ENCODE peak calls at places on chromosomes 11 and 22, in four cellular contexts. H is cardiac fibroblast, S is adrenal gland, M is Caco-2. F is an unnamed sample.

GRCh38 chr11:32411937-32412615 is 23.3 kb downstream of the WT1 start:
- DNase-seq in S (no peak), M (no peak), H (no peak), F (no peak)

GRCh38 chr22:22697377-22698120 is 53.1 kb downstream of the GGTLC2 start:
- DNase-seq in M (no peak), S (no peak), H (no peak), F (no peak)

GRCh38 chr11:14253437-14253836 is 105.5 kb downstream of the RRAS2 start:
- DNase-seq in H (no peak), M (no peak), S (no peak), F (no peak)

GRCh38 chr11:115423728-115424459 is 80.3 kb downstream of the CADM1 start:
- DNase-seq in S (no peak), M (no peak), H (no peak), F (no peak)

GRCh38 chr11:2924821-2925675 is 4.2 kb downstream of the PHLDA2 start:
- DNase-seq in H (no peak), M (no peak), S (no peak), F (no peak)

GRCh38 chr11:85805387-85805786 is 5.6 kb downstream of the SYTL2 start:
- DNase-seq in M (no peak), H (no peak), S (no peak), F (no peak)

GRCh38 chr11:113317297-113317696 is 2.9 kb downstream of the TTC12 start:
- DNase-seq in M (no peak), H (no peak), S (no peak), F (no peak)

GRCh38 chr22:28983788-28984441 is 77.7 kb downstream of the C22orf31 start:
- DNase-seq in M (no peak), H (peak; percentile 16), S (no peak), F (no peak)

GRCh38 chr22:26134654-26135330 is 34.5 kb upstream of the SEZ6L start:
- DNase-seq in S (no peak), M (no peak), H (no peak), F (no peak)

GRCh38 chr11:69142894-69143293 is 12.8 kb upstream of the SMIM38 start:
- DNase-seq in H (no peak), S (no peak), M (no peak), F (no peak)

GRCh38 chr11:12090761-12091261 is 19.6 kb upstream of the MICAL2 start:
- DNase-seq in H (peak; percentile 53), M (peak; percentile 92), S (no peak), F (no peak)

GRCh38 chr11:73257342-73258103 is 14.6 kb upstream of the P2RY6 start:
- DNase-seq in S (peak; percentile 87), M (peak; percentile 48), H (peak; percentile 88), F (peak; percentile 16)

GRCh38 chr11:3195251-3196160 is 23.1 kb downstream of the MRGPRG start:
- DNase-seq in M (no peak), H (peak; percentile 20), S (peak; percentile 23), F (no peak)

GRCh38 chr22:22410121-22410520 is 98.4 kb downstream of the ZNF280B start:
- DNase-seq in H (peak; percentile 14), S (peak; percentile 6), M (no peak), F (no peak)

GRCh38 chr11:118899706-118900360 is 16.1 kb downstream of the CXCR5 start:
- DNase-seq in M (peak; percentile 35), S (no peak), H (no peak), F (no peak)

GRCh38 chr22:45340323-45340722 is 30.6 kb downstream of the FAM118A start:
- DNase-seq in H (no peak), M (no peak), S (no peak), F (no peak)

GRCh38 chr11:35043933-35044332 is 95.0 kb upstream of the CD44 start:
- DNase-seq in H (peak; percentile 32), S (no peak), M (no peak), F (no peak)

GRCh38 chr11:82960000-82960778 is 58.7 kb downstream of the DDIAS start:
- DNase-seq in S (no peak), M (no peak), H (no peak), F (no peak)

GRCh38 chr11:85821636-85822035 is 10.7 kb upstream of the SYTL2 start:
- DNase-seq in S (no peak), M (no peak), H (peak; percentile 69), F (no peak)

GRCh38 chr11:72816404-72816990 is 2.3 kb downstream of the ATG16L2 start:
- DNase-seq in M (no peak), S (no peak), H (no peak), F (no peak)

GRCh38 chr11:68928108-68928429 is 24.4 kb downstream of the IGHMBP2 start:
- DNase-seq in M (no peak), S (no peak), H (no peak), F (no peak)

GRCh38 chr11:13277719-13278619 is at the start of gene BMAL1:
- DNase-seq in M (no peak), H (peak; percentile 14), S (peak; percentile 49), F (no peak)

GRCh38 chr11:8787372-8787771 is 104.8 kb downstream of the RPL27A start:
- DNase-seq in M (no peak), H (no peak), S (no peak), F (no peak)

GRCh38 chr11:19216709-19217374 is 15.1 kb upstream of the CSRP3 start:
- DNase-seq in S (no peak), M (no peak), H (peak; percentile 20), F (no peak)

GRCh38 chr22:21819183-21819770 is 48.2 kb downstream of the MAPK1 start:
- DNase-seq in S (no peak), M (no peak), H (no peak), F (no peak)

GRCh38 chr11:86811637-86812321 is 11.4 kb downstream of the PRSS23 start:
- DNase-seq in H (peak; percentile 69), M (peak; percentile 95), S (no peak), F (no peak)

GRCh38 chr11:123543796-123544195 is 110.6 kb downstream of the SCN3B start:
- DNase-seq in S (peak; percentile 71), M (no peak), H (peak; percentile 67), F (no peak)

GRCh38 chr11:75784085-75784478 is 15.5 kb downstream of the DGAT2 start:
- DNase-seq in M (no peak), S (no peak), H (no peak), F (no peak)

DNA sequence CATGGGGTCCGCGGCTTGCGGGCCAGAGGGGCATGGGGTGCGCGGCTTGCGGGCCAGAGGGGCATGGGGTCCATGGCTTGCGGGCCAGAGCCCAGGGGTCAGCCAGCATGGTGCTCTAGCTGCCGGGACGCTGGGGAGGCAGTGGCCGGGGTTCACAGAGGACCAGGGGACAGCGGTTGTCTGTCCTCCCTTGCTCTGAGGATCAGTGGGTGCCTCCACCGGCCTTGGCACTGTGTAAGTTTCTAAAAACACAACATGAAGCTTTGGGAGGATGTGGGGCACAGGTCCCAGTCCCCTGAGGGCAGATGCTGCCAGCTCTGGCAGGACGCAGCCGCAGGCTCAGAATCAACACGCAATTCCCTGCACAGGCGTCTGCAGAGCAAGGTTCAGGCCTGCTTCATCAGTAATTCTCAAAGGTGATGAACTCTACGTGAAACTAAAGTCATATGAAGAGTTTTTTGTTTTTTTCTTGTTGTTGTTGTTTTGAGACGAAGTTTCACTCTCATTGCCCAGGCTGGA is 3.0 kb downstream of the MLC1 start:
- DNase-seq in S (no peak), H (no peak), M (no peak), F (no peak)
- TF ChIP-seq CTCF in S (no peak), H (no peak), M (no peak), F (no peak)

GRCh38 chr11:132855516-132855915 is 676.8 kb downstream of the OPCML start:
- DNase-seq in H (no peak), S (no peak), M (no peak), F (no peak)

GRCh38 chr11:132856032-132856431 is 676.3 kb downstream of the OPCML start:
- DNase-seq in M (no peak), S (no peak), H (no peak), F (no peak)

GRCh38 chr11:132862137-132862536 is 670.2 kb downstream of the OPCML start:
- DNase-seq in S (no peak), H (no peak), M (no peak), F (peak; percentile 2)

GRCh38 chr11:132853886-132854285 is 678.4 kb downstream of the OPCML start:
- DNase-seq in M (no peak), H (no peak), S (no peak), F (no peak)

DNA sequence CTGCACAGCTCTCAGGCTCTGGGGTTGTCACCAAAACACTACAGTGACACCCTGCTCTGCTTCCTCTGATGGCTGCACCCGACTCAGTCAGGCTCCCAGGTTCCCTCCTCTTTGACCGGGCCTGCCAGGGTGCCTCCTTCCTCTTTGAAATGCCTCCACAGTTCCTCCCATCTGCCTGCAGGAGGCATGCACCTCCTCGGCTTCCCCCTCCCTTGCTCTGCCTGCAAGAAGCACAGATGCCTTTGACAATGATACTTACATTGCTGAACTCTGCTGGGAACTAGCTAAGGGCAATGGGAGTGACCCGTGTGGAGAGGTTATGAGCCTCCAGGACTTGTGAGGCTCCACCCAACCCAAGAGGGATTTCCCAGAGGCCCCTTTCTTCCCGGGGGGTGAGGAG is 674.1 kb downstream of the OPCML start:
- DNase-seq in H (peak; percentile 25), S (no peak), M (peak; percentile 57), F (no peak)
- TF ChIP-seq CTCF in H (peak; percentile 19), S (no peak), M (peak; percentile 10), F (no peak)

DNA sequence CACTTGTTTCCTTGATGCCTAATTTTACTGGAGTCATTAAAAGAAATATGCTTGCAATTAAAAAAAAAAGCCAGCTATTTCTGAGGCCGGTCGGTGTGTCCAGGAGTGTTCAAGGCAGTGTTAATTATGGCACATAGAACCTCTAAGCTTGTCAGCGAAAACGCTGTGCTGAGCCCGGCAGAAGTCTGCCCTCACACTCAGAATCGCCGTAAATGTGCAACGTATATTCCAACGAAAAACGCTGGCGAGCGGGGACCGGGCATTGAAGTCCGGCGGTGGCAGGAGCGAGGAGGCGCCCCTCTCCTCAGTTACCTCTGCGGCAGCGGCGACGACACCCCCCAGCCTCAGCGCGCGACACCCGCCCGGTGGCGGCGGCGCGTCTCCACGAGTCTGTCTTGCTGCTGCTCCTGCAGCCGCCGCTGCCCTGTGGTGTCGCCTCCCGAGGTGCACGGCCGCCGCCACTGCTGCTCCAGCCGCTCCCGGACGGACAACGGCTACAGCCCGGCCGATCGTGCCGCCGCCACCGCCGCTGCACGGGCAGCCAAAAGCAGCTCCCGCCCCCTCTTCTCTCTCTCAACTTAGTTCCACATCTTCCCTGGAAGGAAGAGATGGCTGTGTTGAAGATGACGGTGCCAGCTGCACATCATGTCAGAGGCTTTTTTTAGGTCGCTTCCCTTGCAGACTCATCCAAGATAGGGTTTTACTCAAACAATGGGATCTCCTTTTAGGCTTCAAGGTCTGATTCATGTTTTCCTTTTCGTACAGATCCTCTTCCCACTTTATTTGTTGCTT is 56.0 kb downstream of the JAM3 start:
- DNase-seq in S (peak; percentile 61), H (peak; percentile 76), M (no peak), F (no peak)
- TF ChIP-seq CTCF in S (no peak), H (no peak), M (no peak), F (no peak)

DNA sequence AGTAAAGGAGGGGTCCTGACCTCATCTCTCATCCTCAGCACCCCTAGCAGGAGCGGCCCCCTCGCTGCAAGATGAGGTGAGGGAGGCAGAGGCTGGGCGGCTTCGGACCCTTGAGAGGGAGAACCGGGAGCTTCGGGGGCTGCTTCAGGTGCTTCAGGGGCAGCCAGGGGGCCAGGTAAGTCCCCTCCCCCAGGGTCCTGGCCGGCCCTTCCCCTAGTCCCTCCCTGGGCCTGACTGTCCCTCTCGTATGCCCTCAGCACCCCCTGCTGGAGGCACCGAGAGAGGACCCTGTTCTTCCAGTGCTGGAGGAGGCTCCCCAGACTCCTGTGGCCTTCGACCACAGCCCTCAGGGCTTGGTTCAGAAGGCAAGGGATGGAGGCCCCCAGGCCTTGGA is 3.7 kb downstream of the CCDC88B start:
- DNase-seq in H (peak; percentile 18), M (no peak), S (peak; percentile 41), F (no peak)
- TF ChIP-seq CTCF in H (peak; percentile 40), M (peak; percentile 57), S (peak; percentile 23), F (peak; percentile 16)

GRCh38 chr22:17501679-17502285 is 61.5 kb upstream of the SLC25A18 start:
- DNase-seq in H (peak; percentile 88), S (peak; percentile 44), M (no peak), F (peak; percentile 50)
- TF ChIP-seq CTCF in H (peak; percentile 49), S (peak; percentile 82), M (peak; percentile 64), F (peak; percentile 41)

GRCh38 chr22:50542416-50542927 is 3.2 kb upstream of the KLHDC7B start:
- DNase-seq in H (peak; percentile 72), M (no peak), S (peak; percentile 41), F (no peak)
- TF ChIP-seq CTCF in H (peak; percentile 19), M (no peak), S (no peak), F (no peak)

F was measured in HFF-Myc.